ENCODE peak calls at places on chromosomes 13 and 19, in six cellular contexts. One of them, this sample, is unnamed. For H3K9me3, the result is how much of the 10 kb centered on the place peaks cover.

GRCh38 chr19:44746946-44747738 is 1.4 kb upstream of the BCL3 start:
- DNase-seq in PC-9: peak
- DNase-seq in T-helper 17 cell: peak
- DNase-seq in esophagus squamous epithelium: peak
- DNase-seq in left ventricle myocardium inferior: peak
- DNase-seq in tibial nerve: peak
- DNase-seq in this sample: peak

GRCh38 chr19:55146648-55147218 is 2.3 kb downstream of the TNNT1 start:
- DNase-seq in esophagus squamous epithelium: no peak
- DNase-seq in left ventricle myocardium inferior: no peak
- DNase-seq in PC-9: peak
- DNase-seq in tibial nerve: no peak
- DNase-seq in T-helper 17 cell: no peak
- DNase-seq in this sample: no peak

GRCh38 chr19:6092329-6093286 is 17.7 kb downstream of the RFX2 start:
- DNase-seq in PC-9: peak
- DNase-seq in T-helper 17 cell: no peak
- DNase-seq in left ventricle myocardium inferior: peak
- DNase-seq in esophagus squamous epithelium: no peak
- DNase-seq in tibial nerve: peak
- DNase-seq in this sample: peak

GRCh38 chr13:73109969-73110368 is 51.2 kb downstream of the KLF5 start:
- DNase-seq in T-helper 17 cell: no peak
- DNase-seq in tibial nerve: no peak
- DNase-seq in PC-9: no peak
- DNase-seq in left ventricle myocardium inferior: no peak
- DNase-seq in esophagus squamous epithelium: no peak
- DNase-seq in this sample: no peak

GRCh38 chr13:106140476-106140875 is 395.0 kb downstream of the EFNB2 start:
- DNase-seq in PC-9: no peak
- DNase-seq in T-helper 17 cell: no peak
- DNase-seq in tibial nerve: no peak
- DNase-seq in left ventricle myocardium inferior: no peak
- DNase-seq in esophagus squamous epithelium: no peak
- DNase-seq in this sample: no peak

GRCh38 chr13:44470623-44471562 is 97.3 kb downstream of the SERP2 start:
- DNase-seq in PC-9: no peak
- DNase-seq in esophagus squamous epithelium: no peak
- DNase-seq in T-helper 17 cell: no peak
- DNase-seq in tibial nerve: no peak
- DNase-seq in left ventricle myocardium inferior: no peak
- DNase-seq in this sample: no peak

GRCh38 chr13:30026093-30026492 is 175.7 kb upstream of the UBL3 start:
- DNase-seq in PC-9: no peak
- DNase-seq in esophagus squamous epithelium: no peak
- DNase-seq in T-helper 17 cell: no peak
- DNase-seq in left ventricle myocardium inferior: no peak
- DNase-seq in tibial nerve: no peak
- DNase-seq in this sample: no peak

GRCh38 chr13:76936736-76937135 is 11.6 kb upstream of the ACOD1 start:
- DNase-seq in T-helper 17 cell: no peak
- DNase-seq in left ventricle myocardium inferior: no peak
- DNase-seq in esophagus squamous epithelium: no peak
- DNase-seq in tibial nerve: no peak
- DNase-seq in PC-9: no peak
- DNase-seq in this sample: no peak

GRCh38 chr13:45392811-45393210 is 25.4 kb downstream of the SLC25A30 start:
- DNase-seq in esophagus squamous epithelium: no peak
- DNase-seq in tibial nerve: no peak
- DNase-seq in left ventricle myocardium inferior: no peak
- DNase-seq in T-helper 17 cell: no peak
- DNase-seq in PC-9: no peak
- DNase-seq in this sample: no peak

GRCh38 chr13:39266426-39266825 is 228.2 kb downstream of the NHLRC3 start:
- DNase-seq in tibial nerve: no peak
- DNase-seq in esophagus squamous epithelium: no peak
- DNase-seq in left ventricle myocardium inferior: no peak
- DNase-seq in PC-9: peak
- DNase-seq in T-helper 17 cell: no peak
- DNase-seq in this sample: no peak

GRCh38 chr13:51113186-51113881 is 2.3 kb upstream of the C13orf42 start:
- DNase-seq in PC-9: no peak
- DNase-seq in esophagus squamous epithelium: no peak
- DNase-seq in left ventricle myocardium inferior: no peak
- DNase-seq in tibial nerve: no peak
- DNase-seq in T-helper 17 cell: no peak
- DNase-seq in this sample: no peak

GRCh38 chr13:52845766-52846566 is 2.5 kb downstream of the PCDH8 start:
- DNase-seq in T-helper 17 cell: no peak
- DNase-seq in tibial nerve: no peak
- DNase-seq in esophagus squamous epithelium: no peak
- DNase-seq in left ventricle myocardium inferior: peak
- DNase-seq in PC-9: no peak
- DNase-seq in this sample: no peak

GRCh38 chr13:33109319-33109718 is 93.1 kb downstream of the KL start:
- DNase-seq in esophagus squamous epithelium: no peak
- DNase-seq in left ventricle myocardium inferior: no peak
- DNase-seq in PC-9: no peak
- DNase-seq in tibial nerve: no peak
- DNase-seq in T-helper 17 cell: no peak
- DNase-seq in this sample: no peak

GRCh38 chr13:63864171-63864902 is 2448.7 kb upstream of the PCDH20 start:
- DNase-seq in tibial nerve: no peak
- DNase-seq in T-helper 17 cell: no peak
- DNase-seq in PC-9: no peak
- DNase-seq in esophagus squamous epithelium: no peak
- DNase-seq in left ventricle myocardium inferior: no peak
- DNase-seq in this sample: no peak

GRCh38 chr19:38049105-38049649 is 142.2 kb downstream of the SIPA1L3 start:
- DNase-seq in T-helper 17 cell: no peak
- DNase-seq in left ventricle myocardium inferior: no peak
- DNase-seq in esophagus squamous epithelium: no peak
- DNase-seq in tibial nerve: no peak
- DNase-seq in PC-9: no peak
- DNase-seq in this sample: no peak

GRCh38 chr13:100330662-100331061 is 241.8 kb downstream of the PCCA start:
- DNase-seq in T-helper 17 cell: no peak
- DNase-seq in left ventricle myocardium inferior: no peak
- DNase-seq in PC-9: no peak
- DNase-seq in esophagus squamous epithelium: no peak
- DNase-seq in tibial nerve: no peak
- DNase-seq in this sample: no peak

GRCh38 chr19:49019242-49019932 is 2.5 kb upstream of the LHB start:
- DNase-seq in tibial nerve: no peak
- DNase-seq in T-helper 17 cell: peak
- DNase-seq in PC-9: peak
- DNase-seq in left ventricle myocardium inferior: peak
- DNase-seq in esophagus squamous epithelium: no peak
- DNase-seq in this sample: peak

GRCh38 chr19:49157445-49158224 is at the start of gene TRPM4:
- DNase-seq in PC-9: peak
- DNase-seq in tibial nerve: peak
- DNase-seq in esophagus squamous epithelium: no peak
- DNase-seq in left ventricle myocardium inferior: peak
- DNase-seq in T-helper 17 cell: no peak
- DNase-seq in this sample: peak

GRCh38 chr13:46124531-46124966 is 19.7 kb upstream of the CPB2 start:
- DNase-seq in PC-9: no peak
- DNase-seq in T-helper 17 cell: no peak
- DNase-seq in esophagus squamous epithelium: no peak
- DNase-seq in tibial nerve: no peak
- DNase-seq in left ventricle myocardium inferior: no peak
- DNase-seq in this sample: no peak

GRCh38 chr19:40394816-40395210 is 4.8 kb upstream of the HIPK4 start:
- DNase-seq in T-helper 17 cell: no peak
- DNase-seq in esophagus squamous epithelium: no peak
- DNase-seq in PC-9: no peak
- DNase-seq in tibial nerve: no peak
- DNase-seq in left ventricle myocardium inferior: no peak
- DNase-seq in this sample: no peak

GRCh38 chr19:50252111-50252886 is 48.9 kb downstream of the MYH14 start:
- DNase-seq in tibial nerve: no peak
- DNase-seq in left ventricle myocardium inferior: no peak
- DNase-seq in PC-9: no peak
- DNase-seq in T-helper 17 cell: no peak
- DNase-seq in esophagus squamous epithelium: no peak
- DNase-seq in this sample: no peak

GRCh38 chr13:37492741-37493514 is 105.6 kb downstream of the POSTN start:
- DNase-seq in tibial nerve: no peak
- DNase-seq in esophagus squamous epithelium: no peak
- DNase-seq in T-helper 17 cell: no peak
- DNase-seq in PC-9: no peak
- DNase-seq in left ventricle myocardium inferior: no peak
- DNase-seq in this sample: no peak

GRCh38 chr13:21458457-21458815 is 667 bp downstream of the ZDHHC20 start:
- DNase-seq in PC-9: peak
- DNase-seq in T-helper 17 cell: no peak
- DNase-seq in left ventricle myocardium inferior: peak
- DNase-seq in tibial nerve: no peak
- DNase-seq in esophagus squamous epithelium: no peak
- DNase-seq in this sample: peak

GRCh38 chr19:14835011-14835410 is at the start of the genes OR7A5 and OR7C1:
- DNase-seq in esophagus squamous epithelium: no peak
- DNase-seq in T-helper 17 cell: no peak
- DNase-seq in PC-9: peak
- DNase-seq in tibial nerve: no peak
- DNase-seq in left ventricle myocardium inferior: no peak
- DNase-seq in this sample: no peak
- H3K9me3 ChIP-seq in esophagus squamous epithelium: under half
- H3K9me3 ChIP-seq in T-helper 17 cell: under half
- H3K9me3 ChIP-seq in PC-9: under half
- H3K9me3 ChIP-seq in tibial nerve: under half
- H3K9me3 ChIP-seq in left ventricle myocardium inferior: under half
- H3K9me3 ChIP-seq in this sample: under half

DNA sequence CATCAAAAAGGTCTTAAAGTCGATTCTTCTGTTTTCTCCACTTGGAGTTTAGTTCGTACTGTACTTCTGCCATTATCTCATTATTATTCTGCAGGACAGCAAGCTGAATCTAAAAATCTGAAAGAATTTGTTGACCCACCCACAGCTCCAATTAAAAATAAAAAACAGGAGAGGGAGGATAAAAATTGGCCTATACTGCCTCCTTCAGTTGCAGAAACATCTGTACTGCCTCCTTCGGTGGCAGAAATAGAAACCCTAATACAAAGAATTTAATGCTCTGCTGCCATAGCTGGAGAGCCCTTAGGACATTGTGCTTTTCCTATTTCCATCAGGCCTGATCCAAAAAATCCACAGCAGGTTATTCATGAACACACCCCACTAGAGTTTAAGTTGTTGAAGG is 9.8 kb downstream of the ZNF350 start:
- DNase-seq in tibial nerve: no peak
- DNase-seq in T-helper 17 cell: no peak
- DNase-seq in esophagus squamous epithelium: no peak
- DNase-seq in PC-9: no peak
- DNase-seq in left ventricle myocardium inferior: no peak
- DNase-seq in this sample: no peak
- H3K9me3 ChIP-seq in tibial nerve: half or more
- H3K9me3 ChIP-seq in T-helper 17 cell: half or more
- H3K9me3 ChIP-seq in esophagus squamous epithelium: half or more
- H3K9me3 ChIP-seq in PC-9: half or more
- H3K9me3 ChIP-seq in left ventricle myocardium inferior: half or more
- H3K9me3 ChIP-seq in this sample: half or more

DNA sequence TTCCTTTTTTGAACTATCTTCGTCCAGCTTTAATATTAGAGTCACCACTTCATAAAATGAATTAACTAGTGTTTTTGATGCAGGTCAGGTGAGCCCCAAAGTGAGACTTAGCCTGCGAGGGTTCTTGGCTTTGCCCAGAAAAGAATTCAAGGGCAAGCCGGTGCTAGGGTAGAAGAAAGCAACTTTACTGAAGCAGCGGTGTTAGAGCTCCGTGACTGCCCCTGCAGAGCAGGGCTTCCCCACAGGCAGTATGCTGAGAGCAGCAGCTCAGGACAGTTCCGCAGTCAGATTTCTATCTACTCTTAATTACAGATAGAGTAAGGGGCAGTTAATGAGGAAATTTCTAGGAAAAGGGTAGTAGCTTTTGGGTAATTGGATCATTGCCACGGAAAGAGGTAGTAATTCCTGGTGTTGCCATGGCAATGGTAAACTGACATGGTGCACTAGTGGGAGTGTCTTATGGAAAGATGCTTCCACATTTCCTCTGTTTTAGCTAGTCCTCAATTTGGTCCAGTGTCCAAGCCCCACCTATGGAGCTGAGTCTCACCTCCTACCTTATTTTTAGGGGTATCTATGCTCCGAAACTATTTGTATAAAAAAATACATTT is 432.2 kb upstream of the ZNF507 start:
- DNase-seq in PC-9: no peak
- DNase-seq in T-helper 17 cell: no peak
- DNase-seq in left ventricle myocardium inferior: no peak
- DNase-seq in esophagus squamous epithelium: no peak
- DNase-seq in tibial nerve: no peak
- DNase-seq in this sample: no peak
- H3K9me3 ChIP-seq in PC-9: under half
- H3K9me3 ChIP-seq in T-helper 17 cell: under half
- H3K9me3 ChIP-seq in left ventricle myocardium inferior: under half
- H3K9me3 ChIP-seq in esophagus squamous epithelium: under half
- H3K9me3 ChIP-seq in tibial nerve: under half
- H3K9me3 ChIP-seq in this sample: under half

GRCh38 chr19:27846944-27847343 is 1366.0 kb downstream of the UQCRFS1 start:
- DNase-seq in esophagus squamous epithelium: no peak
- DNase-seq in PC-9: no peak
- DNase-seq in T-helper 17 cell: no peak
- DNase-seq in tibial nerve: no peak
- DNase-seq in left ventricle myocardium inferior: no peak
- DNase-seq in this sample: no peak

GRCh38 chr19:27851543-27852060 is 1361.3 kb downstream of the UQCRFS1 start:
- DNase-seq in T-helper 17 cell: no peak
- DNase-seq in left ventricle myocardium inferior: no peak
- DNase-seq in esophagus squamous epithelium: no peak
- DNase-seq in PC-9: no peak
- DNase-seq in tibial nerve: no peak
- DNase-seq in this sample: no peak

GRCh38 chr19:27851002-27851481 is 1361.9 kb downstream of the UQCRFS1 start:
- DNase-seq in left ventricle myocardium inferior: no peak
- DNase-seq in esophagus squamous epithelium: no peak
- DNase-seq in PC-9: no peak
- DNase-seq in T-helper 17 cell: no peak
- DNase-seq in tibial nerve: no peak
- DNase-seq in this sample: no peak
- H3K9me3 ChIP-seq in left ventricle myocardium inferior: under half
- H3K9me3 ChIP-seq in esophagus squamous epithelium: half or more
- H3K9me3 ChIP-seq in PC-9: under half
- H3K9me3 ChIP-seq in T-helper 17 cell: under half
- H3K9me3 ChIP-seq in tibial nerve: half or more
- H3K9me3 ChIP-seq in this sample: under half

GRCh38 chr13:112250788-112251445 is 125.2 kb upstream of the SPACA7 start:
- DNase-seq in T-helper 17 cell: no peak
- DNase-seq in PC-9: no peak
- DNase-seq in left ventricle myocardium inferior: no peak
- DNase-seq in esophagus squamous epithelium: no peak
- DNase-seq in tibial nerve: no peak
- DNase-seq in this sample: no peak
- H3K9me3 ChIP-seq in T-helper 17 cell: under half
- H3K9me3 ChIP-seq in PC-9: under half
- H3K9me3 ChIP-seq in left ventricle myocardium inferior: under half
- H3K9me3 ChIP-seq in esophagus squamous epithelium: under half
- H3K9me3 ChIP-seq in tibial nerve: under half
- H3K9me3 ChIP-seq in this sample: under half

GRCh38 chr19:52724701-52725514 is 9.9 kb downstream of the ZNF611 start:
- DNase-seq in tibial nerve: no peak
- DNase-seq in esophagus squamous epithelium: no peak
- DNase-seq in left ventricle myocardium inferior: no peak
- DNase-seq in PC-9: no peak
- DNase-seq in T-helper 17 cell: no peak
- DNase-seq in this sample: no peak
- H3K9me3 ChIP-seq in tibial nerve: under half
- H3K9me3 ChIP-seq in esophagus squamous epithelium: under half
- H3K9me3 ChIP-seq in left ventricle myocardium inferior: under half
- H3K9me3 ChIP-seq in PC-9: under half
- H3K9me3 ChIP-seq in T-helper 17 cell: under half
- H3K9me3 ChIP-seq in this sample: under half